ENCODE peak calls at places on chromosome 1, in seven cellular contexts. Y is GF-D8; X is stimulated activated CD4-positive, alpha-beta T cell treated with anti-CD3 and anti-CD28 coated beads, Interleukin-2, amount 100 ng/mL, for 24 hours; H is stimulated activated CD8-positive, alpha-beta memory T cell treated with anti-CD3 and anti-CD28 coated beads, Interleukin-4, amount 100 ng/mL, for 24 hours; N is iris pigment epithelial cell; B is non-pigmented ciliary epithelial cell; I is Panc1. W is an unnamed sample.

GRCh38 chr1:37553598-37553926 is 531 bp downstream of the SNIP1 start:
- DNase-seq in I (no peak), H (no peak), X (no peak), B (no peak), N (no peak), Y (no peak), W (no peak)

GRCh38 chr1:40625476-40626382 is 39.8 kb downstream of the RIMS3 start:
- DNase-seq in I (no peak), B (no peak), X (no peak), Y (no peak), N (peak; percentile 36), H (no peak), W (no peak)

GRCh38 chr1:234722904-234723588 is 113.1 kb upstream of the IRF2BP2 start:
- DNase-seq in I (no peak), B (peak; percentile 78), N (peak; percentile 95), H (peak; percentile 56), X (peak; percentile 74), Y (peak; percentile 93), W (peak; percentile 59)

GRCh38 chr1:155049651-155050559 is 1.2 kb upstream of the ADAM15 start:
- DNase-seq in X (no peak), B (no peak), I (no peak), H (no peak), Y (no peak), N (no peak), W (no peak)

GRCh38 chr1:201724039-201724759 is 104.8 kb upstream of the IPO9 start:
- DNase-seq in B (no peak), Y (no peak), N (no peak), X (no peak), H (no peak), I (no peak), W (no peak)

GRCh38 chr1:223774133-223774811 is 61.9 kb downstream of the CAPN2 start:
- DNase-seq in I (no peak), X (no peak), H (no peak), Y (no peak), B (no peak), N (no peak), W (no peak)

GRCh38 chr1:81548918-81549587 is 251.7 kb upstream of the ADGRL2 start:
- DNase-seq in N (no peak), I (no peak), X (no peak), B (no peak), Y (no peak), H (no peak), W (no peak)

GRCh38 chr1:67647036-67647798 is 37.8 kb upstream of the GADD45A start:
- DNase-seq in H (no peak), Y (no peak), N (no peak), B (no peak), X (no peak), I (no peak), W (no peak)

GRCh38 chr1:89725016-89725380 is 92.1 kb downstream of the LRRC8C start:
- DNase-seq in N (peak; percentile 95), X (no peak), B (peak; percentile 57), I (peak; percentile 42), H (no peak), Y (no peak), W (no peak)

GRCh38 chr1:40844079-40844478 is 18.1 kb downstream of the CITED4 start:
- DNase-seq in H (no peak), X (no peak), N (no peak), I (no peak), B (no peak), Y (no peak), W (no peak)

GRCh38 chr1:10210841-10211804 is 753 bp downstream of the KIF1B start:
- DNase-seq in H (no peak), X (peak; percentile 44), N (peak; percentile 87), Y (no peak), B (no peak), I (no peak), W (peak; percentile 7)

W was measured in stimulated activated effector memory CD8-positive, alpha-beta T cell treated with anti-CD3 and anti-CD28 coated beads, Interleukin-12 subunit alpha, Interleukin-12 subunit beta, amount 100 ng/mL, for 72 hours.